ENCODE peak calls at places on chromosomes 7 and 10, in six cellular contexts. O, R, S, T, Y and X are unnamed samples.

GRCh38 chr7:111380945-111381344 is 181.3 kb downstream of the IMMP2L start:
- DNase-seq in Y (no peak), R (no peak), O (peak), T (peak), S (no peak), X (no peak)

GRCh38 chr7:89027781-89028180 is 232.2 kb upstream of the TEX47 start:
- DNase-seq in T (peak), R (no peak), S (no peak), Y (no peak), O (no peak), X (no peak)

GRCh38 chr7:23469150-23469960 is 936 bp downstream of the IGF2BP3 start:
- DNase-seq in R (no peak), O (no peak), Y (peak), T (no peak), S (peak), X (no peak)

GRCh38 chr10:84291389-84291788 is 37.0 kb upstream of the CCSER2 start:
- DNase-seq in T (peak), R (no peak), O (no peak), Y (peak), S (no peak), X (no peak)

GRCh38 chr10:100319736-100320135 is 10.3 kb downstream of the PKD2L1 start:
- DNase-seq in Y (no peak), S (no peak), T (no peak), O (no peak), R (no peak), X (no peak)

GRCh38 chr7:139726485-139726869 is 51.3 kb downstream of the HIPK2 start:
- DNase-seq in S (no peak), R (no peak), Y (no peak), T (no peak), O (no peak), X (no peak)

GRCh38 chr10:5891009-5891408 is 966 bp downstream of the FBH1 start:
- DNase-seq in Y (no peak), T (no peak), S (no peak), R (no peak), O (no peak), X (no peak)

GRCh38 chr7:156777364-156778069 is 115.5 kb downstream of the LMBR1 start:
- DNase-seq in T (no peak), R (no peak), S (no peak), O (no peak), Y (no peak), X (no peak)

GRCh38 chr7:151199196-151199874 is 11.0 kb downstream of the H2BK1 start:
- DNase-seq in S (no peak), Y (no peak), T (no peak), R (no peak), O (no peak), X (no peak)

GRCh38 chr7:28135760-28136159 is 44.8 kb downstream of the JAZF1 start:
- DNase-seq in Y (no peak), S (no peak), T (no peak), O (no peak), R (no peak), X (no peak)

GRCh38 chr7:28136420-28136819 is 44.2 kb downstream of the JAZF1 start:
- DNase-seq in R (no peak), S (no peak), O (no peak), T (no peak), Y (no peak), X (no peak)

GRCh38 chr7:28136885-28137284 is 43.7 kb downstream of the JAZF1 start:
- DNase-seq in Y (no peak), R (no peak), S (no peak), O (no peak), T (no peak), X (no peak)

GRCh38 chr7:28133872-28134271 is 46.7 kb downstream of the JAZF1 start:
- DNase-seq in O (no peak), Y (no peak), S (no peak), R (no peak), T (no peak), X (no peak)

GRCh38 chr7:28135296-28135695 is 45.3 kb downstream of the JAZF1 start:
- DNase-seq in S (no peak), O (no peak), Y (no peak), T (no peak), R (no peak), X (no peak)
- TF ChIP-seq TAF1 in S (no peak), O (no peak), Y (no peak), T (no peak), R (no peak), X (no peak)

GRCh38 chr7:953547-954327 is 743 bp downstream of the ADAP1 start:
- DNase-seq in S (peak), T (peak), R (no peak), Y (no peak), O (no peak), X (no peak)
- TF ChIP-seq POLR2A in S (no peak), T (no peak), R (no peak), Y (no peak), O (no peak), X (no peak)

GRCh38 chr7:41113663-41114062 is 589.2 kb downstream of the INHBA start:
- DNase-seq in O (no peak), R (no peak), S (no peak), Y (no peak), T (no peak), X (no peak)
- TF ChIP-seq TAF1 in O (no peak), R (no peak), S (no peak), Y (no peak), T (no peak), X (no peak)

GRCh38 chr10:68560201-68560915 is at the start of gene TET1:
- DNase-seq in T (peak), S (peak), Y (peak), O (no peak), R (peak), X (peak)
- TF ChIP-seq POLR2A in T (peak), S (peak), Y (peak), O (no peak), R (no peak), X (no peak)

GRCh38 chr7:1341995-1342645 is 109.4 kb downstream of the UNCX start:
- DNase-seq in Y (no peak), S (no peak), R (no peak), O (no peak), T (no peak), X (no peak)
- TF ChIP-seq TAF1 in Y (no peak), S (no peak), R (no peak), O (no peak), T (no peak), X (no peak)

DNA sequence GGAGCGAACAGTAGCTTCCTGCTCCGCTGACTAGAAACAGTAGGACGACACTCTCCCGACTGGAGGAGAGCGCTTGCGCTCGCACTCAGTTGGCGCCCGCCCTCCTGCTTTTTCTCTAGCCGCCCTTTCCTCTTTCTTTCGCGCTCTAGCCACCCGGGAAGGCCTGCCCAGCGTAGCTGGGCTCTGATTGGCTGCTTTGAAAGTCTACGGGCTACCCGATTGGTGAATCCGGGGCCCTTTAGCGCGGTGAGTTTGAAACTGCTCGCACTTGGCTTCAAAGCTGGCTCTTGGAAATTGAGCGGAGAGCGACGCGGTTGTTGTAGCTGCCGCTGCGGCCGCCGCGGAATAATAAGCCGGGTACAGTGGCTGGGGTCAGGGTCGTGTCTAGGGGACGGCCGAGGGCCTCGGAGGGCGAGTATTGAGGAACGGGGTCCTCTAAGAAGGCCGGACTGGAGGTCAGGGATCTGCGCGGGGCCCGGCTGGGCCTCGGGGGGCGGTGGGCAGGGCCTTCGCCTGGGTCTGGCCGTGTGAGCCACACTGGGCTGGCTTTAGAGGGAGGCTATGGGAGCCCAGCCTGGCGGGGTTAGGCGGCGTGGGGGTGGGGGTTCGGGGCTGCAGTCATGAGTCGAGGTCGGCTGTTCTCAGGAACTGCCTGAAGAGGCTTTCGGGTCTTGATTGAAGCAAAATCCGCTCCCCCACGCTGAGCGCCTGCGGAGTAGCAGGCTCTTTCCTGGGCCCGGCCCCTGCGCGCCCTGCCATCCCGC is at the start of gene CDK1:
- DNase-seq in R (peak), Y (peak), S (peak), T (peak), O (peak), X (peak)
- TF ChIP-seq POLR2A in R (peak), Y (peak), S (peak), T (peak), O (peak), X (peak)

DNA sequence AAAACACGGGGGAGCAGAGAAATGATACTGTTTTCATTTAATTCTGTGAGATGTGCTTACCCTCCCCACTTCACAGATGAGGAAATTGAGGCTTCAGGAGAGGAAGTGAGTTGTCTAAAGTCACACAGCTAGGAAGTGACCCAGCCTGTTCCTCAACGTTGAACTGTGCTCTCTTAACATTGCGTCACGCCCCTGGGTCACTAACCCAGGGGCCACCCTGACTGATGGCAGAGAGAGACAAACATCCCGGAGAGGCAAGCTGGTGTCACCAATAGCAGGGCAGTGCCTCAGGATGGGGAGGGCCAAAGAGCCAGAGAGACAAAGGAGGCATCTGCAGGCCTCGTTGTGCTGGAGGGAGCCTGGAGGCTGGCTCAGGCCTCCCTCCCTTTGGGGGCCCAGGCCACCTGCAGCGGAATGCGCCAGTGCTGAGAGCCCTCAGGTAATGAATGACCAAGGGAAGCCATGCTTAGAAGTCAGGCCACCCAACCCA is 81.4 kb downstream of the C10orf105 start:
- DNase-seq in O (no peak), T (peak), Y (peak), R (no peak), S (no peak), X (no peak)
- TF ChIP-seq TAF1 in O (no peak), T (peak), Y (no peak), R (no peak), S (no peak), X (no peak)

GRCh38 chr10:72263613-72264241 is 10.0 kb upstream of the DDIT4 start:
- DNase-seq in Y (no peak), T (peak), S (no peak), R (no peak), O (no peak), X (no peak)
- TF ChIP-seq POLR2A in Y (no peak), T (no peak), S (no peak), R (no peak), O (no peak), X (no peak)

GRCh38 chr10:106348933-106349332 is 815.6 kb downstream of the SORCS1 start:
- DNase-seq in T (no peak), Y (no peak), S (no peak), R (no peak), O (no peak), X (no peak)
- TF ChIP-seq TAF1 in T (no peak), Y (no peak), S (no peak), R (no peak), O (no peak), X (no peak)